ENCODE peak calls at places on chromosome 19, in five cellular contexts. N is GM12878, C is GM23338, Z is A549, U is HepG2. S is an unnamed sample.

GRCh38 chr19:6750062-6750461 is 10.6 kb downstream of the TRIP10 start:
- DNase-seq in N (no peak), C (no peak), Z (no peak), U (no peak), S (no peak)

GRCh38 chr19:35088514-35088913 is 27.1 kb upstream of the FXYD3 start:
- DNase-seq in N (no peak), C (no peak), Z (peak; percentile 70), U (no peak), S (no peak)

GRCh38 chr19:1169921-1170885 is 3.9 kb downstream of the SBNO2 start:
- DNase-seq in N (no peak), C (no peak), Z (no peak), U (no peak), S (no peak)

GRCh38 chr19:13883665-13884064 is 6.7 kb downstream of the NANOS3 start:
- DNase-seq in N (no peak), C (peak; percentile 77), Z (no peak), U (no peak), S (no peak)

GRCh38 chr19:1106841-1107654 is 3.3 kb downstream of the GPX4 start:
- DNase-seq in N (no peak), C (peak; percentile 62), Z (peak; percentile 86), U (peak; percentile 20), S (no peak)

GRCh38 chr19:33064778-33065550 is at the start of gene RHPN2:
- DNase-seq in N (no peak), C (peak; percentile 80), Z (peak; percentile 93), U (peak; percentile 43), S (peak; percentile 93)

GRCh38 chr19:1847684-1848398 is 442 bp downstream of the REXO1 start:
- DNase-seq in N (no peak), C (peak; percentile 76), Z (no peak), U (peak; percentile 75), S (peak; percentile 59)

GRCh38 chr19:291561-292280 is 518 bp upstream of the PLPP2 start:
- DNase-seq in N (no peak), C (peak; percentile 39), Z (peak; percentile 29), U (no peak), S (peak; percentile 79)

GRCh38 chr19:56751078-56751489 is 79.5 kb upstream of the ZNF835 start:
- DNase-seq in N (no peak), C (no peak), Z (no peak), U (peak; percentile 56), S (no peak)

GRCh38 chr19:35436477-35437141 is 11.4 kb upstream of the FFAR2 start:
- DNase-seq in N (no peak), C (no peak), Z (peak; percentile 55), U (no peak), S (no peak)

GRCh38 chr19:56273563-56274117 is 1.1 kb downstream of the EDDM13 start:
- DNase-seq in N (no peak), C (no peak), Z (no peak), U (no peak), S (no peak)

GRCh38 chr19:43726736-43727592 is 11.1 kb downstream of the IRGC start:
- DNase-seq in N (peak; percentile 20), C (no peak), Z (no peak), U (no peak), S (no peak)

GRCh38 chr19:32316034-32316433 is 29.4 kb upstream of the ZNF507 start:
- DNase-seq in N (no peak), C (peak; percentile 74), Z (no peak), U (no peak), S (peak; percentile 11)

GRCh38 chr19:32928806-32929205 is 43.0 kb downstream of the CEP89 start:
- DNase-seq in N (no peak), C (no peak), Z (peak; percentile 92), U (peak; percentile 35), S (no peak)

GRCh38 chr19:37936166-37936565 is 29.2 kb downstream of the SIPA1L3 start:
- DNase-seq in N (no peak), C (no peak), Z (peak; percentile 55), U (peak; percentile 68), S (no peak)

GRCh38 chr19:37931941-37932655 is 25.1 kb downstream of the SIPA1L3 start:
- DNase-seq in N (no peak), C (peak; percentile 90), Z (peak; percentile 96), U (peak; percentile 84), S (no peak)

GRCh38 chr19:37932985-37933953 is 26.3 kb downstream of the SIPA1L3 start:
- DNase-seq in N (no peak), C (no peak), Z (peak; percentile 78), U (peak; percentile 38), S (no peak)

GRCh38 chr19:37935341-37935740 is 28.3 kb downstream of the SIPA1L3 start:
- DNase-seq in N (no peak), C (no peak), Z (no peak), U (no peak), S (no peak)

GRCh38 chr19:37933965-37934364 is 27.0 kb downstream of the SIPA1L3 start:
- DNase-seq in N (no peak), C (no peak), Z (peak; percentile 67), U (peak; percentile 90), S (no peak)
- TF ChIP-seq JUNB in N (no peak), C (no peak), Z (no peak), U (no peak), S (no peak)

DNA sequence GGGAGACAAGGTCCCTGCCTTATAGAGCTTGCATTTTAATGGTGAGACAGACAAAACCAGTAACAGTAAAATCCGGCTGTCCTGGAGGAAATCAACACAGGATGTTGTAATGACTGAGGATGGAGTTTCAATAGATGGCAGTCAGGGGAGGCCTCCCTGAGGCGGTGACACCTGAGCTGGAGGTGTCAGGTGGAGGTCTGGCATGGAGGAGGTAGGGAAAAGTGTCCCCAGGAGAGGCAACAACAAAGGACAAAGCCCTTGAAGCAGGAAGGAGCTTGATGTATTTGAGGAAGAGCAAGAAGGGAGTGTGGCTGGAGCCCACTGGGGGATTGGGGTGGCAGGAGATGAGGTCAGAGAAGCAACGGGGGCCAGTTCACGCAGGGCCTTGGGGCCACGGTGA is 7.8 kb downstream of the GRIN2D start:
- DNase-seq in N (no peak), C (peak; percentile 81), Z (no peak), U (no peak), S (no peak)
- TF ChIP-seq JUNB in N (no peak), C (no peak), Z (no peak), U (no peak), S (no peak)

DNA sequence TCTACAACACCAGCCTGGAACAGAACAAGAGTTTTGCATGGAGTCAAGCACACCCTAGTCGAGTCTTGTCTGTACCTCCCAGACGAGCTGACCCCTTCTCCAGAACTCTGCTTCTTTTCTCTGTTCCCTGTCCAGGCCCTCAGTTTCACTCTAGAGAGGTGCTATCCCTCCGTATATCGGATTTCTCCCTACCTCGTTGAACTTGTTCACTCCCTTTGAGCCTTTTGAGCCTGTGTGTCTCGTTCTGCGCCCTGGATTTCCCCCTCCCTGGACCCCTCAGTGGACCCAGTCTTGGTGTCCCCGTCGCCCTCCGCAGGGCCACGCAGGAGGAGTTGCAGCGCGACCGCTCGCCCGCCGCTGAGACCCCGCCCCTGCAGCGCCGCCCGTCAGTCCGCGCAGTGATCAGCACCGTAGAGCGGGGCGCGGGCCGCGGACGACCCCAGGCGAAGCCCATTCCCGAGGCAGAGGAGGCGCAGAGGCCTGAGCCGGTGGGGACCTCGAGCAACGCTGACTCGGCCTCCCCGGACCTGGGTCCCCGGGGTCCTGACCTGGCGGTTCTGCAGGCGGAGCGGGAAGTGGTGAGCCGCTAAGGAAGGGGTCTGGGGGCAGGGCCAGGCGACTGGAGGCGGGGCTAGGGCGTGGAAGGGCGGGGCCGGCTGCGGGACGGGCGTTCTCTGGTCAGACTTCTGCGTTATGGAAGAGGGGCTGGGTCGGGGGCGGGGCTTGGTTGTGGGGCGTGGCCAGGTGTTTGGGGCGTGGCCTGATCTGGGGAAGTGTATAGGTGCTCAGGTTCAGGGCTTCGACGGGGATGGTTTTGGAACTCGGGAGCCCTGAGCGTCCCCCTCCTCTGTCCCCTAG is 5.5 kb downstream of the EPS8L1 start:
- DNase-seq in N (peak; percentile 35), C (peak; percentile 92), Z (peak; percentile 89), U (peak; percentile 53), S (peak; percentile 94)
- TF ChIP-seq JUNB in N (no peak), C (no peak), Z (no peak), U (no peak), S (no peak)

GRCh38 chr19:8612807-8613171 is 2.3 kb upstream of the ADAMTS10 start:
- DNase-seq in N (no peak), C (no peak), Z (no peak), U (no peak), S (no peak)
- TF ChIP-seq JUNB in N (no peak), C (no peak), Z (no peak), U (no peak), S (no peak)

DNA sequence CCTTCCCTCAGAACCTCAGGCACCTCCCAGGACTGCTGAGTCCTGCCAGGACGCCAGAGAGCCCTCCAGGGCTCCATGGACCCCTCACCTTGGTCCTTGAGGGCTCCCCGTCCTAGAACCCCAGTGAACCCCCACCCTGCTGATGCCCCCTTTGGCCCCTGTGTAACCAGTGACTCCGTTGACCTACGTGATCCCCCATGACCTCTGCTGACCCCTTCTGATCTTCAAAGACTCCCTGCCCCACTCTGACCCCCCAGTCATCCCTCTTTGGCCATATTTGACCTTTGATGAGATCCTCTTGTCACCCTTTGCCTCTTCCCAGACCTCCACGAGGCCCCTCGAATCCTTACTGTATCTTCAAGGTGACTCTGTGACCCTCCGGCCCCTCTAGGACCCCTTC is 91.3 kb downstream of the MAP4K1 start:
- DNase-seq in N (no peak), C (no peak), Z (no peak), U (no peak), S (no peak)
- TF ChIP-seq JUNB in N (no peak), C (no peak), Z (no peak), U (no peak), S (no peak)

GRCh38 chr19:41327499-41328156 is 17.7 kb downstream of the CCDC97 start:
- DNase-seq in N (no peak), C (peak; percentile 67), Z (peak; percentile 71), U (no peak), S (peak; percentile 40)

GRCh38 chr19:41325640-41325946 is 15.6 kb downstream of the CCDC97 start:
- DNase-seq in N (no peak), C (no peak), Z (no peak), U (no peak), S (no peak)

GRCh38 chr19:41324921-41325639 is 15.1 kb downstream of the CCDC97 start:
- DNase-seq in N (no peak), C (peak; percentile 79), Z (peak; percentile 79), U (peak; percentile 82), S (peak; percentile 87)

GRCh38 chr19:41327076-41327475 is 17.1 kb downstream of the CCDC97 start:
- DNase-seq in N (no peak), C (no peak), Z (no peak), U (no peak), S (no peak)

GRCh38 chr19:41325947-41326706 is 16.2 kb downstream of the CCDC97 start:
- DNase-seq in N (no peak), C (no peak), Z (no peak), U (peak; percentile 56), S (no peak)
- TF ChIP-seq JUNB in N (no peak), C (no peak), Z (no peak), U (peak; percentile 27), S (no peak)

S was measured in K562.